ENCODE peak calls at places on chromosomes 13 and 19, in seven cellular contexts. One of them, this sample, is unnamed. For H3K4me1, the result is how much of the 10 kb centered on the place peaks cover.

GRCh38 chr13:76223565-76223964 is 587.4 kb downstream of the LMO7 start:
- DNase-seq in fibroblast of lung: no peak
- DNase-seq in GM23338: peak
- DNase-seq in uterus: no peak
- DNase-seq in hepatocyte: no peak
- DNase-seq in tibial artery: no peak
- DNase-seq in astrocyte: no peak
- DNase-seq in this sample: no peak

GRCh38 chr13:103556681-103557080 is 490.5 kb upstream of the SLC10A2 start:
- DNase-seq in uterus: no peak
- DNase-seq in hepatocyte: no peak
- DNase-seq in astrocyte: no peak
- DNase-seq in GM23338: no peak
- DNase-seq in tibial artery: no peak
- DNase-seq in fibroblast of lung: no peak
- DNase-seq in this sample: no peak

GRCh38 chr13:82963466-82963865 is 918.8 kb downstream of the SLITRK1 start:
- DNase-seq in hepatocyte: no peak
- DNase-seq in fibroblast of lung: peak
- DNase-seq in GM23338: no peak
- DNase-seq in uterus: no peak
- DNase-seq in tibial artery: no peak
- DNase-seq in astrocyte: peak
- DNase-seq in this sample: no peak

GRCh38 chr13:48585456-48585840 is 52.6 kb upstream of the RCBTB2 start:
- DNase-seq in astrocyte: peak
- DNase-seq in hepatocyte: no peak
- DNase-seq in tibial artery: no peak
- DNase-seq in uterus: no peak
- DNase-seq in GM23338: peak
- DNase-seq in fibroblast of lung: peak
- DNase-seq in this sample: no peak

GRCh38 chr19:5031231-5032100 is 62.6 kb downstream of the KDM4B start:
- DNase-seq in uterus: peak
- DNase-seq in GM23338: peak
- DNase-seq in hepatocyte: peak
- DNase-seq in astrocyte: no peak
- DNase-seq in fibroblast of lung: peak
- DNase-seq in tibial artery: peak
- DNase-seq in this sample: peak

GRCh38 chr13:89695343-89696257 is 1651.9 kb upstream of the MIR17HG start:
- DNase-seq in astrocyte: peak
- DNase-seq in GM23338: peak
- DNase-seq in tibial artery: no peak
- DNase-seq in uterus: no peak
- DNase-seq in fibroblast of lung: peak
- DNase-seq in hepatocyte: peak
- DNase-seq in this sample: peak

GRCh38 chr13:26629260-26629659 is 71.8 kb downstream of the WASF3 start:
- DNase-seq in tibial artery: no peak
- DNase-seq in astrocyte: no peak
- DNase-seq in uterus: no peak
- DNase-seq in GM23338: peak
- DNase-seq in hepatocyte: no peak
- DNase-seq in fibroblast of lung: no peak
- DNase-seq in this sample: peak

GRCh38 chr19:33639034-33639681 is 17.4 kb downstream of the CHST8 start:
- DNase-seq in fibroblast of lung: no peak
- DNase-seq in astrocyte: no peak
- DNase-seq in GM23338: no peak
- DNase-seq in tibial artery: peak
- DNase-seq in hepatocyte: no peak
- DNase-seq in uterus: no peak
- DNase-seq in this sample: no peak

GRCh38 chr19:623974-624373 is 9.4 kb downstream of the POLRMT start:
- DNase-seq in astrocyte: peak
- DNase-seq in fibroblast of lung: peak
- DNase-seq in tibial artery: no peak
- DNase-seq in hepatocyte: no peak
- DNase-seq in GM23338: no peak
- DNase-seq in uterus: no peak
- DNase-seq in this sample: peak

GRCh38 chr19:16213076-16213475 is 15.4 kb downstream of the AP1M1 start:
- DNase-seq in hepatocyte: no peak
- DNase-seq in astrocyte: no peak
- DNase-seq in fibroblast of lung: no peak
- DNase-seq in tibial artery: no peak
- DNase-seq in uterus: no peak
- DNase-seq in GM23338: no peak
- DNase-seq in this sample: no peak

GRCh38 chr19:10517361-10517759 is at the start of gene S1PR5:
- DNase-seq in uterus: no peak
- DNase-seq in fibroblast of lung: no peak
- DNase-seq in astrocyte: no peak
- DNase-seq in tibial artery: no peak
- DNase-seq in hepatocyte: peak
- DNase-seq in GM23338: peak
- DNase-seq in this sample: peak

GRCh38 chr13:111899714-111900389 is 167.1 kb upstream of the SOX1 start:
- DNase-seq in fibroblast of lung: no peak
- DNase-seq in GM23338: no peak
- DNase-seq in tibial artery: peak
- DNase-seq in hepatocyte: no peak
- DNase-seq in uterus: no peak
- DNase-seq in astrocyte: no peak
- DNase-seq in this sample: no peak

GRCh38 chr13:46756977-46757376 is 40.0 kb downstream of the ESD start:
- DNase-seq in tibial artery: no peak
- DNase-seq in GM23338: no peak
- DNase-seq in uterus: no peak
- DNase-seq in fibroblast of lung: peak
- DNase-seq in astrocyte: no peak
- DNase-seq in hepatocyte: no peak
- DNase-seq in this sample: no peak

GRCh38 chr19:45887311-45887710 is 1.4 kb upstream of the IRF2BP1 start:
- DNase-seq in tibial artery: no peak
- DNase-seq in hepatocyte: no peak
- DNase-seq in fibroblast of lung: peak
- DNase-seq in astrocyte: no peak
- DNase-seq in uterus: peak
- DNase-seq in GM23338: no peak
- DNase-seq in this sample: no peak

GRCh38 chr19:48479686-48480085 is 10.5 kb downstream of the CYTH2 start:
- DNase-seq in tibial artery: no peak
- DNase-seq in GM23338: peak
- DNase-seq in hepatocyte: no peak
- DNase-seq in fibroblast of lung: no peak
- DNase-seq in astrocyte: no peak
- DNase-seq in uterus: no peak
- DNase-seq in this sample: no peak
- H3K27ac ChIP-seq in tibial artery: peak
- H3K27ac ChIP-seq in GM23338: peak
- H3K27ac ChIP-seq in hepatocyte: no peak
- H3K27ac ChIP-seq in fibroblast of lung: no peak
- H3K27ac ChIP-seq in astrocyte: no peak
- H3K27ac ChIP-seq in uterus: peak
- H3K27ac ChIP-seq in this sample: peak

GRCh38 chr19:49331616-49332055 is 3.6 kb upstream of the CD37 start:
- DNase-seq in GM23338: peak
- DNase-seq in hepatocyte: peak
- DNase-seq in uterus: no peak
- DNase-seq in fibroblast of lung: peak
- DNase-seq in tibial artery: peak
- DNase-seq in astrocyte: peak
- DNase-seq in this sample: peak
- H3K4me1 ChIP-seq in GM23338: under half
- H3K4me1 ChIP-seq in hepatocyte: under half
- H3K4me1 ChIP-seq in uterus: under half
- H3K4me1 ChIP-seq in fibroblast of lung: under half
- H3K4me1 ChIP-seq in tibial artery: under half
- H3K4me1 ChIP-seq in astrocyte: under half
- H3K4me1 ChIP-seq in this sample: under half

GRCh38 chr19:38616265-38616664 is 1.5 kb downstream of the MAP4K1 start:
- DNase-seq in hepatocyte: no peak
- DNase-seq in uterus: no peak
- DNase-seq in fibroblast of lung: no peak
- DNase-seq in tibial artery: no peak
- DNase-seq in astrocyte: no peak
- DNase-seq in GM23338: no peak
- DNase-seq in this sample: no peak

GRCh38 chr19:38618590-38619360 is at the start of gene EIF3K:
- DNase-seq in uterus: peak
- DNase-seq in astrocyte: peak
- DNase-seq in hepatocyte: peak
- DNase-seq in tibial artery: peak
- DNase-seq in fibroblast of lung: peak
- DNase-seq in GM23338: peak
- DNase-seq in this sample: peak

GRCh38 chr19:38619361-38620174 is 580 bp downstream of the EIF3K start:
- DNase-seq in GM23338: no peak
- DNase-seq in tibial artery: no peak
- DNase-seq in hepatocyte: no peak
- DNase-seq in fibroblast of lung: no peak
- DNase-seq in uterus: no peak
- DNase-seq in astrocyte: no peak
- DNase-seq in this sample: no peak

GRCh38 chr19:38617283-38617763 is 430 bp downstream of the MAP4K1 start:
- DNase-seq in fibroblast of lung: no peak
- DNase-seq in uterus: no peak
- DNase-seq in GM23338: no peak
- DNase-seq in hepatocyte: no peak
- DNase-seq in astrocyte: no peak
- DNase-seq in tibial artery: no peak
- DNase-seq in this sample: no peak

GRCh38 chr19:38617764-38618589 is at the start of gene MAP4K1:
- DNase-seq in astrocyte: no peak
- DNase-seq in fibroblast of lung: no peak
- DNase-seq in uterus: peak
- DNase-seq in GM23338: peak
- DNase-seq in tibial artery: no peak
- DNase-seq in hepatocyte: no peak
- DNase-seq in this sample: no peak
- H3K27ac ChIP-seq in astrocyte: peak
- H3K27ac ChIP-seq in fibroblast of lung: peak
- H3K27ac ChIP-seq in uterus: peak
- H3K27ac ChIP-seq in GM23338: peak
- H3K27ac ChIP-seq in tibial artery: peak
- H3K27ac ChIP-seq in hepatocyte: peak
- H3K27ac ChIP-seq in this sample: peak

GRCh38 chr13:100432611-100433010 is 156.0 kb downstream of the GGACT start:
- DNase-seq in uterus: no peak
- DNase-seq in astrocyte: no peak
- DNase-seq in tibial artery: no peak
- DNase-seq in GM23338: no peak
- DNase-seq in hepatocyte: no peak
- DNase-seq in fibroblast of lung: no peak
- DNase-seq in this sample: no peak

GRCh38 chr13:100438059-100438788 is 150.4 kb downstream of the GGACT start:
- DNase-seq in GM23338: no peak
- DNase-seq in tibial artery: no peak
- DNase-seq in fibroblast of lung: no peak
- DNase-seq in astrocyte: no peak
- DNase-seq in uterus: no peak
- DNase-seq in hepatocyte: no peak
- DNase-seq in this sample: no peak

GRCh38 chr13:100436099-100436498 is 152.5 kb downstream of the GGACT start:
- DNase-seq in GM23338: no peak
- DNase-seq in fibroblast of lung: no peak
- DNase-seq in astrocyte: no peak
- DNase-seq in uterus: no peak
- DNase-seq in hepatocyte: no peak
- DNase-seq in tibial artery: no peak
- DNase-seq in this sample: no peak

GRCh38 chr13:100433475-100433874 is 155.1 kb downstream of the GGACT start:
- DNase-seq in GM23338: no peak
- DNase-seq in tibial artery: no peak
- DNase-seq in astrocyte: no peak
- DNase-seq in hepatocyte: no peak
- DNase-seq in fibroblast of lung: no peak
- DNase-seq in uterus: no peak
- DNase-seq in this sample: no peak

DNA sequence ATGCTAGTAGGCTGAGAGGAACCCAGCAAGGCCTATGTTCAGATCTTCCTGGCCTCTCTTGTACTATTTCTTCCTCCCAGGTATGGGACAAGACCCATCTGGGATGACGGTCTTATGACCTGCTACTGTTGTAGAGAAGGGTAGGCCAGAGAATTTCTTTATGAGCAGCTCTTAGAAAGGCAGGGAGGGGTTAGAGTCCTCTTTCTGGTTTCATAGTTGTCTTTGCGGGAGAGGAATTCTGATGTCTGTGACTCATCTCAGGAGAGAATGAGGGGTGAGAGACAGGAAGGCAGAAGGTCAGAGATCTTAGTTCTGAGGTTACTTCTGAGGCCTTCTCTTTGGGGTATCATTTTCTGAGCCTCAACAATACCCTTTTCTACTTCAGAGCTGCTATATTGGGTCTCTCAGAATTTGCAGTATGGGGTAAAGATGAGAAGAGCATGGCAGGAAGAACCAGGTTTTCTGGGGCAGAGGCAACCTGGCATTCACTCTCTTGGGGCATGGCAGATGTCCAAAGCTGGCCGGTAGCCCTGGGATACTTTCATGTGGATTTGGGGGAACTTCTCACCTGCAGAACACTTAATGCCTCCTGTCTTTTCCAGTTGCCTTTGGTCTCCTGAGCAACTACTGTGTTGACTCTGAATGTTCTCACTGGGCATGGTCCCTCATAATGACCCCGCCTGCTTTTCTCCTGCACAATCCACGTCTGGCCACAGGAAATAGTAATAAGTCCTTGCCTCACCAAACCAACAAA is 154.4 kb downstream of the GGACT start:
- DNase-seq in fibroblast of lung: peak
- DNase-seq in GM23338: no peak
- DNase-seq in uterus: no peak
- DNase-seq in astrocyte: peak
- DNase-seq in hepatocyte: no peak
- DNase-seq in tibial artery: no peak
- DNase-seq in this sample: no peak
- H3K4me1 ChIP-seq in fibroblast of lung: under half
- H3K4me1 ChIP-seq in GM23338: under half
- H3K4me1 ChIP-seq in uterus: under half
- H3K4me1 ChIP-seq in astrocyte: under half
- H3K4me1 ChIP-seq in hepatocyte: under half
- H3K4me1 ChIP-seq in tibial artery: under half
- H3K4me1 ChIP-seq in this sample: under half

This sample was measured in A673.